ENCODE peak calls at places on chromosomes 13 and 19, in six cellular contexts. Z is RWPE2, O is cardiac muscle cell, F is A549, E is neural progenitor cell, T is psoas muscle. B is an unnamed sample.

GRCh38 chr19:33725567-33725966 is 71.1 kb upstream of the KCTD15 start:
- DNase-seq in Z (no peak), F (no peak), E (no peak), O (no peak), T (no peak), B (no peak)

GRCh38 chr13:95106562-95106961 is 194.7 kb downstream of the ABCC4 start:
- DNase-seq in O (peak), F (no peak), Z (no peak), E (no peak), T (no peak), B (no peak)

GRCh38 chr19:18208098-18208951 is 4.5 kb upstream of the RAB3A start:
- DNase-seq in Z (no peak), O (peak), E (peak), F (peak), T (peak), B (peak)

GRCh38 chr13:26707122-26708006 is 53.2 kb downstream of the GPR12 start:
- DNase-seq in Z (no peak), F (peak), E (peak), T (no peak), O (peak), B (peak)

GRCh38 chr19:54169149-54169731 is 3.7 kb downstream of the TMC4 start:
- DNase-seq in O (no peak), F (no peak), T (no peak), E (no peak), Z (no peak), B (no peak)

GRCh38 chr19:29002336-29002735 is 210.6 kb downstream of the UQCRFS1 start:
- DNase-seq in O (no peak), E (no peak), F (no peak), Z (peak), T (no peak), B (no peak)

GRCh38 chr13:37618554-37618953 is 20.0 kb upstream of the POSTN start:
- DNase-seq in E (no peak), F (no peak), O (peak), Z (no peak), T (no peak), B (no peak)

GRCh38 chr19:41646589-41647204 is 19.8 kb upstream of the CEACAM4 start:
- DNase-seq in O (peak), F (peak), T (no peak), Z (no peak), E (no peak), B (peak)

GRCh38 chr19:1355258-1355973 is 28.3 kb upstream of the NDUFS7 start:
- DNase-seq in O (peak), E (peak), T (no peak), Z (no peak), F (no peak), B (no peak)

DNA sequence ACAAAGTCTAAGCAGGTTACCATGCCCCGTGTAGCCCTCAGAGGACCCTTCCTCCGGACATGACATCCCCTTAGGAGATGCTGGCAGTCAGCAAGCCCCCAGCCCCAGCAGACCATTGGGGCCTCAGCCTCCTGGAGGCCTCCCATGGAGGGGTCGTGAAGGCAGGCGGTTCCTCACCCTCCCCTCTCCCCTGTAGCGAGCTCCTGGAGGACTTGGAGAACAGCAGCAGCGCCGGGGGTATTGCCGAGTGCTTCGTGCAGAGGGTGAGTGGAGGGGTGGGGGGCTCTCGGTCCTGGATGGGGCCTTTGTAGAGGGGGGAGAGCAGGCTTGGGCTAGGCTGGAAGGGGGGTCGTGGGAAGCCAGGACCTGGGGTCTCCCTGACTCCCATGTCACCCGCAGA is 3.7 kb downstream of the PLEKHG2 start:
- DNase-seq in T (no peak), E (no peak), O (no peak), Z (no peak), F (no peak), B (no peak)
- H3K4me3 ChIP-seq in T (no peak), E (no peak), O (no peak), Z (no peak), F (no peak), B (no peak)

DNA sequence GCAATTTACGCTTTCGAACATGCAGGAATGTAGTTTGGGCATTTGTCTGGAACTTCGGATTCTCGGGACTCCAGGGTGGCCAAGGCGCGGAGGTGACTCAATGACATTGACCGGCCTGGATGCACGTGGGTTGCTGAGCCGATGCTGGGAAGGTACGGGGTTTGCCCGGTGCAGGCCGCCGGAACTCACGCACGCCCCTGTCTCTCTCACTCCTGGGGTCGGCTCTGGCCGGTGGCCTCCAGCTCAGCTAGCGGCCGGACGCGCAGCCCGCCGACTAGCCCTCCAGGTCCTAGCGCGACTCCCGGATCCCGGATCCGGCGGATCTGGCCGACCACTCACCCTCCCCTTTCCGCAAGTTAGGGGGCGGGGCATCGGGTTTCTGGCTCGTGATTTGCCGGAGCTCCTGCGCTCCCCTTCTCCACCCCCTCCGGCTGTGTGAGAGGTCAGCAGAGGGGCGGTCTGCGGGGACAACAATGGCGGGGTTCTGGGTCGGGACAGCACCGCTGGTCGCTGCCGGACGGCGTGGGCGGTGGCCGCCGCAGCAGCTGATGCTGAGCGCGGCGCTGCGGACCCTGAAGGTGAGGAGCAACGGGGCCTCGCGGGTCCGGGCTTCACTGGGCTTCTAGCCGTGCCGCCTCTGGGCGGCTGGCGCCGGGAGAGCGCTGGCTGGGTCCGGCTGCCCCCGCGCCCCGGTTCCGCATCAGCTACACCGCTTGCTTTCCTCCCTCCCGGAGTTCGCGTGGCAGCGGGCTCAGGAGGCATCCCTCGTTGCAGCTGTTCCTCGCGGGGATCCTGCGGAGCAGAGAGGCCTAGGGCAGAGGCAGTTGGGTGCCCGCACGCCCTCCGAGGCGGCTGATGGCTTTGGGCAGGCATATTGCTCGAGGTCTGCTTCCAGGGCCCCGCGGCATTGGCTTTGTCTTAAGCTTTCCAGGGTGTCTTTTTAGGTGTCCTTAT is at the start of gene PCCA:
- DNase-seq in Z (peak), E (peak), O (peak), F (peak), T (peak), B (peak)
- TF ChIP-seq CTCF in Z (no peak), E (no peak), O (no peak), F (no peak), T (no peak), B (no peak)

GRCh38 chr19:43783636-43784035 is 2.9 kb upstream of the KCNN4 start:
- DNase-seq in E (no peak), F (no peak), O (no peak), Z (no peak), T (no peak), B (no peak)

GRCh38 chr19:43782689-43783231 is 2.0 kb upstream of the KCNN4 start:
- DNase-seq in E (no peak), T (no peak), Z (no peak), O (no peak), F (peak), B (peak)

GRCh38 chr19:43782311-43782660 is 1.5 kb upstream of the KCNN4 start:
- DNase-seq in Z (no peak), F (no peak), O (no peak), E (no peak), T (no peak), B (no peak)

GRCh38 chr19:43784981-43785808 is 4.4 kb upstream of the KCNN4 start:
- DNase-seq in E (peak), T (peak), F (peak), Z (no peak), O (peak), B (peak)

DNA sequence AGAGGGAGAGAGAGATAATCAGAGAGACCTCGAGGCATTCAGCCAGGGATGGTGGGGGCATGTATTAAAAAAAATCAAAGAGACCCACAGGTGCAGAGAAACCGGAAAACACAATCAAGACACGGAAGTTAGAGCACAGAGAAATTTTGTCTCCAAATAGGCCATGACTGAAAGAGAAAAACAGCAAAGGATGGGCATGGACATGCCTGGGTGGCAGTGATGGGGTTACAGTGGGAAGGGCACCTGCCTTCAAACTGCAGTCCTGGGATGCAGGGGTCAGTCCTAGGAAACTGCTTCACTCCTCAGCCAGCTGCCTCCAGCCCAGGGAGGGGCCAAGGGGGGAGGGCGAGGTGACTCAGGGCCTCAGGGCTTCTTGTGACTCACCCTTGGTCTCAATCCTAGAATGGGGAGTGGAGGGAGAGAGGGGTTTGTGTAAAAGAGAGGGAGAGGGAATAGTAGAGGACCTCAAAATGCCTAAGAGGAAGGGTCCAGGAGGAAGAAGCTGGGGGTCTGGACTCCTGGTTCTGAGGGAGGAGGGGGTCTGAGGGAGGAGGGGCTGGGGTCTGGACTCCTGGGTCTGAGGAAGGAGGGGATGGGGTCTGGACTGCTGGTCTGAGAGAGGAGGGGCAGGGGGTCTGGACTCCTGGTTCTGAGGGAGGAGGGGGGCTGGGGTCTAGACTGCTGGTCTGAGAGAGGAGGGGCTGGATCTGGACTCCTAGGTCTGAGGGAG is 3.6 kb upstream of the KCNN4 start:
- DNase-seq in F (peak), E (no peak), Z (peak), O (peak), T (peak), B (peak)
- H3K4me3 ChIP-seq in F (peak), E (no peak), Z (no peak), O (no peak), T (no peak), B (peak)

GRCh38 chr13:67075239-67075638 is 154.9 kb downstream of the PCDH9 start:
- DNase-seq in Z (no peak), T (no peak), O (peak), F (peak), E (no peak), B (no peak)
- TF ChIP-seq CTCF in Z (peak), T (peak), O (peak), F (peak), E (no peak), B (no peak)

GRCh38 chr19:35856546-35857149 is at the start of gene KIRREL2:
- DNase-seq in E (peak), O (no peak), T (no peak), Z (no peak), F (no peak), B (no peak)
- H3K4me3 ChIP-seq in E (peak), O (peak), T (peak), Z (peak), F (peak), B (peak)

GRCh38 chr19:17069249-17069648 is 6.0 kb downstream of the HAUS8 start:
- DNase-seq in T (no peak), F (no peak), E (no peak), Z (no peak), O (no peak), B (no peak)
- TF ChIP-seq CTCF in T (no peak), F (no peak), E (no peak), Z (no peak), O (no peak), B (no peak)

GRCh38 chr19:6678690-6679109 is 8.7 kb upstream of the TNFSF14 start:
- DNase-seq in F (no peak), E (no peak), Z (no peak), O (no peak), T (no peak), B (peak)
- H3K4me3 ChIP-seq in F (no peak), E (no peak), Z (no peak), O (no peak), T (no peak), B (no peak)

B was measured in GM12865.